ENCODE peak calls at places on chromosomes 6 and 20, in nine cellular contexts. R, E, F, V, X, J, U, C and H are unnamed samples.

GRCh38 chr6:22610127-22610526 is 40.8 kb downstream of the HDGFL1 start:
- DNase-seq in R (no peak), E (no peak), C (no peak), U (no peak), J (no peak), X (no peak), F (no peak), V (no peak), H (no peak)

GRCh38 chr20:33306807-33307206 is 23.8 kb downstream of the BPIFB1 start:
- DNase-seq in X (no peak), U (no peak), R (no peak), J (no peak), V (no peak), E (no peak), C (no peak), F (no peak), H (no peak)

GRCh38 chr6:134821914-134822862 is 127.7 kb downstream of the ALDH8A1 start:
- DNase-seq in U (no peak), C (no peak), V (no peak), E (no peak), R (peak; percentile 61), X (no peak), F (no peak), J (no peak), H (no peak)

GRCh38 chr20:6029538-6029937 is 24.3 kb downstream of the LRRN4 start:
- DNase-seq in F (no peak), C (no peak), V (no peak), J (no peak), R (no peak), X (no peak), E (no peak), U (no peak), H (no peak)

GRCh38 chr20:62837091-62837490 is 20.2 kb downstream of the COL9A3 start:
- DNase-seq in X (no peak), F (no peak), E (no peak), R (no peak), U (no peak), V (no peak), J (no peak), C (no peak), H (no peak)

GRCh38 chr6:12890171-12890790 is 173.7 kb downstream of the PHACTR1 start:
- DNase-seq in J (peak; percentile 3), E (peak; percentile 6), F (no peak), V (peak; percentile 66), X (no peak), R (no peak), U (no peak), C (no peak), H (no peak)

GRCh38 chr6:10030942-10031537 is 383.8 kb downstream of the TFAP2A start:
- DNase-seq in C (peak; percentile 24), E (no peak), X (no peak), J (no peak), U (no peak), F (no peak), V (peak; percentile 79), R (no peak), H (no peak)

GRCh38 chr20:46757135-46757534 is 47.7 kb downstream of the SLC2A10 start:
- DNase-seq in R (no peak), E (no peak), X (no peak), F (no peak), V (no peak), J (no peak), U (no peak), C (no peak), H (no peak)

GRCh38 chr20:49698477-49698876 is 15.2 kb downstream of the B4GALT5 start:
- DNase-seq in C (no peak), U (no peak), R (no peak), V (no peak), J (no peak), F (no peak), E (no peak), X (no peak), H (no peak)

GRCh38 chr20:2595076-2595475 is 57.4 kb upstream of the NOP56 start:
- DNase-seq in J (no peak), R (no peak), E (no peak), C (no peak), U (no peak), X (no peak), V (no peak), F (no peak), H (no peak)

GRCh38 chr6:9938801-9939200 is 476.1 kb downstream of the TFAP2A start:
- DNase-seq in F (no peak), X (no peak), C (no peak), U (no peak), R (no peak), E (no peak), V (no peak), J (no peak), H (no peak)

GRCh38 chr6:115575298-115575697 is 485.4 kb downstream of the FRK start:
- DNase-seq in U (no peak), X (no peak), R (no peak), J (no peak), E (no peak), V (no peak), F (no peak), C (no peak), H (no peak)

GRCh38 chr20:32453467-32454163 is 95.5 kb downstream of the ASXL1 start:
- DNase-seq in C (no peak), E (no peak), F (no peak), J (no peak), X (no peak), U (no peak), R (no peak), V (no peak), H (no peak)

GRCh38 chr20:38201356-38201755 is 36.3 kb upstream of the TGM2 start:
- DNase-seq in V (no peak), U (peak; percentile 45), F (no peak), C (peak; percentile 77), J (no peak), R (peak; percentile 72), X (no peak), E (no peak), H (peak; percentile 32)

GRCh38 chr6:163708459-163708858 is 293.9 kb downstream of the QKI start:
- DNase-seq in E (no peak), R (no peak), J (no peak), U (no peak), F (no peak), X (no peak), V (no peak), C (no peak), H (no peak)

GRCh38 chr6:157037165-157037564 is 260.0 kb downstream of the ARID1B start:
- DNase-seq in C (no peak), R (no peak), J (no peak), U (no peak), X (no peak), V (peak; percentile 44), F (no peak), E (no peak), H (no peak)

GRCh38 chr20:5178046-5178445 is 51.2 kb downstream of the CDS2 start:
- DNase-seq in J (no peak), V (no peak), R (no peak), C (no peak), E (no peak), X (no peak), U (no peak), F (no peak), H (no peak)

GRCh38 chr6:110563711-110564110 is 87.3 kb upstream of the SLC22A16 start:
- DNase-seq in C (no peak), V (no peak), X (no peak), U (no peak), R (no peak), J (no peak), F (no peak), E (no peak), H (no peak)

GRCh38 chr6:147774856-147775255 is 266.4 kb downstream of the SAMD5 start:
- DNase-seq in E (no peak), F (no peak), J (no peak), C (peak; percentile 7), X (no peak), V (peak; percentile 65), U (no peak), R (no peak), H (no peak)

GRCh38 chr20:14498809-14499208 is 161.4 kb upstream of the FLRT3 start:
- DNase-seq in U (no peak), F (no peak), J (no peak), C (no peak), V (peak; percentile 18), E (no peak), R (no peak), X (no peak), H (no peak)

GRCh38 chr6:7235712-7236311 is 77.2 kb downstream of the SSR1 start:
- DNase-seq in F (no peak), J (no peak), X (no peak), E (peak; percentile 34), U (no peak), R (no peak), V (no peak), C (no peak), H (no peak)

GRCh38 chr6:151276112-151276745 is 36.5 kb downstream of the AKAP12 start:
- DNase-seq in C (no peak), X (no peak), F (no peak), U (peak; percentile 79), R (peak; percentile 68), V (no peak), E (no peak), J (no peak), H (peak; percentile 86)

GRCh38 chr20:3218307-3218988 is 9.2 kb downstream of the ITPA start:
- DNase-seq in J (peak; percentile 65), U (no peak), E (peak; percentile 78), X (peak; percentile 72), C (peak; percentile 55), F (no peak), V (peak; percentile 88), R (peak; percentile 10), H (no peak)

GRCh38 chr6:73302339-73302738 is 39.3 kb upstream of the KHDC1 start:
- DNase-seq in E (no peak), V (no peak), F (no peak), C (no peak), J (no peak), U (no peak), R (no peak), X (no peak), H (no peak)

GRCh38 chr6:68317366-68317765 is 317.7 kb upstream of the ADGRB3 start:
- DNase-seq in C (no peak), E (no peak), V (no peak), J (no peak), F (no peak), R (no peak), X (no peak), U (no peak), H (no peak)

GRCh38 chr6:158816329-158816728 is 2.8 kb downstream of the EZR start:
- DNase-seq in V (no peak), J (no peak), E (no peak), X (peak; percentile 16), R (peak; percentile 35), C (peak; percentile 54), U (no peak), F (no peak), H (no peak)

GRCh38 chr6:5111626-5112025 is 26.5 kb downstream of the PPP1R3G start:
- DNase-seq in X (no peak), J (no peak), U (no peak), V (no peak), C (no peak), E (no peak), R (no peak), F (no peak), H (no peak)

GRCh38 chr20:20549699-20550098 is 162.7 kb downstream of the RALGAPA2 start:
- DNase-seq in J (no peak), V (no peak), U (peak; percentile 5), C (peak; percentile 53), F (no peak), R (peak; percentile 68), X (no peak), E (peak; percentile 2), H (peak; percentile 38)

GRCh38 chr20:50645253-50646068 is 45.9 kb downstream of the RIPOR3 start:
- DNase-seq in R (peak; percentile 96), X (no peak), C (peak; percentile 96), E (peak; percentile 98), J (no peak), U (peak; percentile 95), F (peak; percentile 98), V (peak; percentile 95), H (peak; percentile 87)

GRCh38 chr6:101102702-101103101 is 221.6 kb upstream of the ASCC3 start:
- DNase-seq in V (no peak), X (no peak), R (no peak), U (no peak), E (no peak), J (no peak), C (no peak), F (no peak), H (no peak)

GRCh38 chr6:105363100-105363754 is 39.7 kb downstream of the PREP start:
- DNase-seq in U (no peak), V (peak; percentile 32), X (no peak), C (no peak), E (no peak), R (peak; percentile 52), F (no peak), J (no peak), H (no peak)